ENCODE peak calls at places on chromosomes 4 and X, in eight cellular contexts. E, N, D, X, I, V, R and W are unnamed samples.

GRCh38 chr4:170476351-170476750 is 386.6 kb upstream of the AADAT start:
- DNase-seq in D (no peak), R (no peak), I (no peak), N (no peak), V (no peak), E (no peak), X (no peak), W (no peak)

GRCh38 chr4:141560056-141560455 is 76.3 kb upstream of the IL15 start:
- DNase-seq in R (no peak), D (no peak), I (no peak), N (no peak), E (no peak), X (peak; percentile 59), V (no peak), W (no peak)

GRCh38 chr4:6697096-6697495 is 3.4 kb downstream of the S100P start:
- DNase-seq in E (no peak), V (no peak), R (no peak), D (no peak), I (no peak), X (no peak), N (no peak), W (no peak)

GRCh38 chrX:1416965-1417760 is 25.2 kb upstream of the SLC25A6 start:
- DNase-seq in D (no peak), I (no peak), X (no peak), N (no peak), V (no peak), E (no peak), R (no peak), W (no peak)

GRCh38 chr4:89285735-89286134 is 21.9 kb downstream of the GPRIN3 start:
- DNase-seq in D (no peak), V (no peak), R (no peak), I (no peak), X (no peak), N (no peak), E (no peak), W (no peak)

GRCh38 chrX:106946449-106946848 is 26.2 kb downstream of the CLDN2 start:
- DNase-seq in R (no peak), I (no peak), E (no peak), X (no peak), D (no peak), V (no peak), N (no peak), W (no peak)

GRCh38 chrX:1464282-1465131 is 11.8 kb upstream of the ASMTL start:
- DNase-seq in N (no peak), E (no peak), V (no peak), X (no peak), R (no peak), D (no peak), I (no peak), W (no peak)

GRCh38 chrX:47751670-47752069 is 85.0 kb upstream of the ZNF81 start:
- DNase-seq in N (no peak), I (peak; percentile 4), V (no peak), R (no peak), X (peak; percentile 27), D (peak; percentile 5), E (peak; percentile 31), W (no peak)

GRCh38 chrX:34655496-34656258 is 1.4 kb downstream of the TMEM47 start:
- DNase-seq in R (no peak), N (no peak), X (no peak), E (no peak), D (no peak), V (no peak), I (no peak), W (peak; percentile 7)

GRCh38 chr4:146245246-146245645 is 30.9 kb downstream of the REELD1 start:
- DNase-seq in E (no peak), N (no peak), X (no peak), D (no peak), I (no peak), R (no peak), V (no peak), W (no peak)

GRCh38 chr4:1777822-1778641 is 15.1 kb upstream of the FGFR3 start:
- DNase-seq in V (no peak), N (no peak), X (no peak), D (no peak), R (no peak), E (no peak), I (no peak), W (peak; percentile 88)

GRCh38 chr4:184471872-184472539 is 2.3 kb downstream of the IRF2 start:
- DNase-seq in R (peak; percentile 23), X (peak; percentile 85), D (no peak), E (peak; percentile 11), N (no peak), I (no peak), V (no peak), W (no peak)

GRCh38 chrX:73266766-73267165 is 52.1 kb upstream of the NAP1L2 start:
- DNase-seq in V (no peak), E (no peak), N (no peak), X (no peak), R (no peak), I (no peak), D (no peak), W (no peak)

GRCh38 chr4:123786955-123787354 is 390.4 kb downstream of the SPRY1 start:
- DNase-seq in N (no peak), X (peak; percentile 52), R (no peak), D (no peak), I (no peak), V (no peak), E (no peak), W (no peak)

GRCh38 chr4:141540643-141541042 is 95.7 kb upstream of the IL15 start:
- DNase-seq in I (no peak), D (no peak), V (no peak), X (no peak), R (no peak), N (no peak), E (no peak), W (no peak)

GRCh38 chr4:138576684-138577083 is 334.5 kb upstream of the SLC7A11 start:
- DNase-seq in X (peak; percentile 47), E (peak; percentile 45), D (no peak), I (no peak), R (no peak), V (no peak), N (no peak), W (no peak)